ENCODE peak calls at places on chromosome 1, in seven cellular contexts. L is WTC11, U is GM12878, O is SK-N-SH, S is A549, Z is endothelial cell of umbilical vein, P is HepG2. C is an unnamed sample.

GRCh38 chr1:32208891-32209309 is at the start of gene DCDC2B:
- DNase-seq in L (no peak), U (no peak), Z (no peak), P (peak; percentile 24), S (no peak), O (peak; percentile 43), C (no peak)

GRCh38 chr1:98005326-98006010 is 84.6 kb upstream of the DPYD start:
- DNase-seq in Z (peak; percentile 22), L (no peak), O (no peak), S (peak; percentile 1), U (no peak), P (no peak), C (no peak)

GRCh38 chr1:171219751-171220385 is 28.4 kb upstream of the FMO1 start:
- DNase-seq in O (no peak), S (no peak), L (peak; percentile 61), U (no peak), Z (no peak), P (no peak), C (no peak)

GRCh38 chr1:53588053-53588779 is 129.0 kb downstream of the DMRTB1 start:
- DNase-seq in S (no peak), O (peak; percentile 7), Z (no peak), U (no peak), P (no peak), L (no peak), C (no peak)

GRCh38 chr1:164592634-164593033 is 33.6 kb downstream of the PBX1 start:
- DNase-seq in U (no peak), P (no peak), S (no peak), O (no peak), L (no peak), Z (no peak), C (no peak)

GRCh38 chr1:54165146-54165545 is 12.3 kb upstream of the CDCP2 start:
- DNase-seq in P (peak; percentile 7), U (no peak), L (no peak), S (no peak), Z (no peak), O (no peak), C (no peak)

GRCh38 chr1:167605576-167605975 is 24.5 kb upstream of the RCSD1 start:
- DNase-seq in L (no peak), Z (no peak), S (no peak), U (no peak), O (no peak), P (no peak), C (no peak)

GRCh38 chr1:52368383-52369172 is 2.6 kb upstream of the CC2D1B start:
- DNase-seq in Z (peak; percentile 48), O (peak; percentile 79), L (peak; percentile 73), P (peak; percentile 58), S (peak; percentile 39), U (no peak), C (peak; percentile 71)

GRCh38 chr1:226688056-226688748 is 50.9 kb downstream of the ITPKB start:
- DNase-seq in L (peak; percentile 46), S (no peak), O (no peak), Z (no peak), U (no peak), P (no peak), C (no peak)

GRCh38 chr1:66335859-66336640 is 197.9 kb upstream of the SGIP1 start:
- DNase-seq in O (no peak), L (no peak), Z (peak; percentile 99), S (no peak), U (peak; percentile 97), P (no peak), C (peak; percentile 97)

GRCh38 chr1:41282679-41283317 is 40.7 kb upstream of the SCMH1 start:
- DNase-seq in S (peak; percentile 45), U (no peak), P (peak; percentile 14), L (peak; percentile 73), O (peak; percentile 78), Z (peak; percentile 30), C (peak; percentile 41)

GRCh38 chr1:200891774-200892157 is 2.9 kb upstream of the INAVA start:
- DNase-seq in O (no peak), S (no peak), P (peak; percentile 83), L (peak; percentile 76), U (no peak), Z (no peak), C (no peak)

GRCh38 chr1:203127672-203128611 is at the start of gene ADORA1:
- DNase-seq in U (no peak), S (peak; percentile 55), Z (no peak), P (peak; percentile 35), L (peak; percentile 80), O (peak; percentile 80), C (peak; percentile 47)

DNA sequence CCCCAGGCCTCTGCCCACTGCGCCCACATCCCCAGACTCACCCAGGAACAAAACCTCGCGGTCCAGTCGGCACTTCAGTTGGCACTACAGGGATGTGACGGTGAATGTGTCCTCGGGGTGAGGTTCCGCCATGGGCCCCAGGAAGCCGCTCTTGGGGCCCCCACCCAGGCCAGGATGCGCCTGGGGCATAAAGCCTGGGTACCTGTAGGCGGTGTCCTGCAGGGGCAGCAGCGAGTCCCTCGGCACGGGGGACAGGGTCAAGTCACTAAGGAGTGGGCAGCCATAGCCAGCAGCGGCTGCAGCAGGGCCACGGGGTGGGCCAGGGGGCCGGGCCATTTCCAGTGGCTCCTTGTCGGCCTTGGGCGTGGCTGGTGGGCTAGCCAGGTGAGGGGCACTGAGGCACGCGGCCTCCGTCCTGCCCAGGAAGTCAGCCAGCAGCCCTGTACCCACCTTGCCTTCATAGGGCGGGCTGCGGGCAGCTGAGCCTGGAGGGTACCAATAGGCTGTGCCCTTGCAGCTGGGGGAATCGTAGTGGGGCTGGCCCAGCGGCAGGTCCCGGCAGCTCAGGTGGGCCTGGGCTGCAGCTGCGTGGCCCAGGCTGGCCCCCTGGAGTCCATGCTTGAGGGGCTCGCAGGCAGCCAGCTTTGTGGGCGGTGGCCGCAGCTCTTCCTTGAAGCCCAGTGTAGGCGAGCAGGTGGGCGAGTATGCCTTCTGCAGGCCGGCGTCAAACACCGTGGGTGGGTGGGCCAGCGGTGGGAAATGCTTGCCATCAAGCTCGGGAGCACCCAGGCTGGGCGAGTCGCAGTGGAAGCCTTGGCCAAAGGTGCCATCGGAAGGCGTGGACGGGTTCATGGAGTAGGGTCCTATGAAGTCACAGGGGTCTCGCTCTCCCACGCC is 56.5 kb downstream of the AHDC1 start:
- DNase-seq in O (peak; percentile 56), S (no peak), L (peak; percentile 64), P (no peak), U (no peak), Z (no peak), C (no peak)
- TF ChIP-seq MAX in O (no peak), S (no peak), L (no peak), P (no peak), U (no peak), Z (no peak), C (no peak)

DNA sequence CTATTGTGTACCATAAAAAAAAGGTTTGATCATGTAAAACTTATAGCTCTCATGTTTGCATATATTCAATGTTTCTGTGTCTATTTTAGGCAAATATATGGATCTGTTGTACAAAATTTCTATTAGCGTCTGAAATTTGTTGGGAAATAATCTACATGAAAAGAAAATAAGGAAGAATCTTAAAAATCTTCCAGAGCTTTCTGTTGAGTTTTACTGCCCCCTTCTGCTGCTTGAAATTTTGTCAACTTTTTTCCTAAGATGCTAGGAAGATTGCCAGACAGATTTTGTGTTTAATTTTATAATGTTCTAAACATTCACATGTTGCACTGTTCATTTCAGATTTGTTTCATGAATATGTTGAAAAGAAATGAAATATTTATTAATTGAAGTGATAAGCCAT is 2.5 kb upstream of the PTGS2 start:
- DNase-seq in Z (peak; percentile 68), L (no peak), S (no peak), U (no peak), P (no peak), O (no peak), C (no peak)
- TF ChIP-seq CTCF in Z (no peak), L (no peak), S (peak; percentile 75), U (no peak), P (no peak), O (peak; percentile 66), C (no peak)

GRCh38 chr1:183330335-183330734 is 87.8 kb downstream of the NMNAT2 start:
- DNase-seq in Z (no peak), O (no peak), P (no peak), L (peak; percentile 19), S (no peak), U (no peak), C (no peak)
- TF ChIP-seq MAX in Z (no peak), O (no peak), P (no peak), L (no peak), S (no peak), U (no peak), C (no peak)

DNA sequence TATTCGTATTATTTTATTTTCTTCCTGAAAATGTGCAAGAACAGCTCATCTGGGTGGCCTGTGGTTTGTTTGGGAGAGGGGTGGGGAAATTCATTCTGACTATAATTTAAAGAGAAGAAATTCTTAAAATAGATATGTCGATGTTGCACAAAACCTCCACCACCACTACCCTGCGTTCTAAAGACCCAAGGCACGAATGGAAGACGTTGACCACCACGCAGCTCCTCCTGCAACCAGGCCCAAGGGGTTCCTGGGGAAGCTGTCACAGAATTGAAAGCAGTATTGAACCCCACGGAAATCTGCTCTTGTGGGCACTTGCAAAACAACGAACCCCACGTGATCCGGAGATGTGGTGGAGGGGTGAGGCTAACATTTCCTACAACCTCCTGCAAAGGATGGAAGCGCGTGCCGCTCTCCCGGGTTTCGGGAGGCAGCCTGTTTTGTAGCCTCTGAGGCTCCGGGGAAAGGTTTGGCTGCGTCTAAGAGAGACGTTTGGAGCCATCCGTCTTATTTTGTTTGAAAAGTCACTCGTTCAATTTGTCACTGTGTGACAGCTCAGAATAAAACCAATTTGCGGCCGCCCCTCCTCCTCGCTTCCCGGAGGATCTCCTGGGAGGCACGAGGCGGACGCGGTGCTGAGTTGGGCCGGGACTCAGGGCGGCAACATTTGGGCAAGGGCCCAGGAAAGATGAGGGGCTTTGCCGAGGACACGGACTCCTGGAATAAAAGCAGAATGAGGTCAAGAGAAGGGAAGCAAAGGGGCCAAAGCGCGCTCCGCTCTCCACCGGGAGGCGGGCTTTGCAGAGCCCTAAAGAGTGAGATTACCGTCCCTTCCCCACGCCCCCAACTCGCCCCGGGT is 791 bp upstream of the HLX start:
- DNase-seq in S (no peak), Z (no peak), U (no peak), L (no peak), O (no peak), P (no peak), C (peak; percentile 91)
- TF ChIP-seq CTCF in S (no peak), Z (no peak), U (no peak), L (no peak), O (peak; percentile 6), P (no peak), C (no peak)